ENCODE peak calls at places on chromosomes 2 and 18, in six cellular contexts. C is HepG2, B is GM12891, K is GM12878, M is H1, U is K562. S is an unnamed sample.

GRCh38 chr18:57784816-57785144 is 18.3 kb downstream of the ATP8B1 start:
- DNase-seq in C (no peak), B (no peak), K (no peak), M (no peak), U (no peak), S (no peak)

GRCh38 chr2:8324164-8324848 is 357.6 kb upstream of the ID2 start:
- DNase-seq in C (no peak), B (no peak), K (no peak), M (no peak), U (peak), S (no peak)

GRCh38 chr2:43038720-43039099 is 187.7 kb downstream of the ZFP36L2 start:
- DNase-seq in C (no peak), B (no peak), K (no peak), M (no peak), U (no peak), S (no peak)

GRCh38 chr2:54524236-54524991 is 68.3 kb downstream of the SPTBN1 start:
- DNase-seq in C (no peak), B (no peak), K (peak), M (no peak), U (peak), S (no peak)

GRCh38 chr2:233285921-233286320 is 21.7 kb upstream of the SAG start:
- DNase-seq in C (no peak), B (no peak), K (no peak), M (no peak), U (no peak), S (no peak)

GRCh38 chr2:157592374-157592773 is 36.3 kb downstream of the ACVR1C start:
- DNase-seq in C (no peak), B (no peak), K (no peak), M (no peak), U (no peak), S (no peak)

GRCh38 chr2:164014068-164014577 is 278.3 kb upstream of the FIGN start:
- DNase-seq in C (no peak), B (no peak), K (no peak), M (no peak), U (no peak), S (no peak)

GRCh38 chr2:173680574-173680973 is 284.6 kb downstream of the SP3 start:
- DNase-seq in C (no peak), B (no peak), K (no peak), M (no peak), U (no peak), S (no peak)

GRCh38 chr2:72026819-72027425 is 120.7 kb downstream of the CYP26B1 start:
- DNase-seq in C (no peak), B (no peak), K (no peak), M (no peak), U (no peak), S (no peak)

GRCh38 chr2:207683879-207684627 is 27.4 kb upstream of the CCNYL1 start:
- DNase-seq in C (peak), B (no peak), K (no peak), M (no peak), U (peak), S (no peak)

GRCh38 chr18:77177009-77177408 is 44.4 kb upstream of the MBP start:
- DNase-seq in C (no peak), B (no peak), K (no peak), M (no peak), U (no peak), S (no peak)

GRCh38 chr2:38778686-38779082 is 674 bp downstream of the GEMIN6 start:
- DNase-seq in C (no peak), B (no peak), K (no peak), M (no peak), U (no peak), S (no peak)

GRCh38 chr2:122098301-122098700 is 342.9 kb downstream of the TSN start:
- DNase-seq in C (no peak), B (no peak), K (no peak), M (no peak), U (no peak), S (no peak)

GRCh38 chr2:111659361-111660281 is 224.4 kb downstream of the ANAPC1 start:
- DNase-seq in C (peak), B (no peak), K (no peak), M (peak), U (peak), S (no peak)

GRCh38 chr18:21391074-21391673 is 149.1 kb downstream of the GREB1L start:
- DNase-seq in C (no peak), B (no peak), K (peak), M (no peak), U (no peak), S (no peak)

GRCh38 chr2:226550801-226551200 is 248.8 kb downstream of the IRS1 start:
- DNase-seq in C (no peak), B (no peak), K (no peak), M (no peak), U (no peak), S (no peak)
- TF ChIP-seq TAF1 in C (no peak), B (no peak), K (no peak), M (no peak), U (no peak), S (no peak)

DNA sequence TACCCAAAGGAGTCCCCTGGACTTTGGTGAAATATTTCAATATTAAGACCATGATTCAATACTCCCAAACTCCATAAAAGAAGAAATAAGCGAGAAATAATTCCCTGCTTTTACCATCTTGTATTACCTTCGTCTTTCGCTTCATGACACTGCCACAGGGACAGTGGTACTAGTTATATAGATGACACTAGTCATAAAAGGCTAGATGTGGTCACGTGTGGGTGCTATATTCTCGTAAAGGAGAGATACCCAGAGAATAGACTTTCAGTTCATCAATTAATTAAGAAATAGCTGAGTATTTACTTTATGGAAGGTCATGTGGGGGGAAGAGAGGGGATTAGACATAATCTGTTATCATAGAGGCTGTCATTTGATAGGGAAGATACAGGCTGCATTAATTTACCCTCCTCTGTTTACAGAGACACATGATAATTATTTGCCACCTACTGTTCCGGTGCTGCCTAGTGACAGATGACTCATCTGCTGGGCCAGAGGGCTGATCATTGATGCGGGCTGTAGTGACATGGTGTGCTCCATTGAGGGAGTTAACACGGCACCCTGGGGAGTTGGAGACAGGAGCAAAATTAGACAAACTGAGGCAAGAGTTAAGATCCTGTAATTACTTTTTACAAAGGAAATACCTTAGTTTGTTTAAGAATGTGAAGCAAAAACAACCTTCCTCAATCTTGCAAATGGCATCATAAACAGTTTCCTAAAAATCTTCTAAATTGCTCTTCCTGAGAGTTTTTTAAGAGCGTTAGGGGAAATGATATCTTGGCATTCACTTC is 78.2 kb upstream of the ITGB6 start:
- DNase-seq in C (no peak), B (no peak), K (no peak), M (no peak), U (no peak), S (no peak)
- TF ChIP-seq POLR2A in C (no peak), B (no peak), K (no peak), M (no peak), U (no peak), S (no peak)

GRCh38 chr2:188974184-188974583 is at the start of gene COL3A1:
- DNase-seq in C (no peak), B (no peak), K (no peak), M (no peak), U (no peak), S (no peak)
- TF ChIP-seq POLR2AphosphoS5 in C (no peak), B (no peak), K (no peak), M (no peak), U (no peak), S (no peak)

DNA sequence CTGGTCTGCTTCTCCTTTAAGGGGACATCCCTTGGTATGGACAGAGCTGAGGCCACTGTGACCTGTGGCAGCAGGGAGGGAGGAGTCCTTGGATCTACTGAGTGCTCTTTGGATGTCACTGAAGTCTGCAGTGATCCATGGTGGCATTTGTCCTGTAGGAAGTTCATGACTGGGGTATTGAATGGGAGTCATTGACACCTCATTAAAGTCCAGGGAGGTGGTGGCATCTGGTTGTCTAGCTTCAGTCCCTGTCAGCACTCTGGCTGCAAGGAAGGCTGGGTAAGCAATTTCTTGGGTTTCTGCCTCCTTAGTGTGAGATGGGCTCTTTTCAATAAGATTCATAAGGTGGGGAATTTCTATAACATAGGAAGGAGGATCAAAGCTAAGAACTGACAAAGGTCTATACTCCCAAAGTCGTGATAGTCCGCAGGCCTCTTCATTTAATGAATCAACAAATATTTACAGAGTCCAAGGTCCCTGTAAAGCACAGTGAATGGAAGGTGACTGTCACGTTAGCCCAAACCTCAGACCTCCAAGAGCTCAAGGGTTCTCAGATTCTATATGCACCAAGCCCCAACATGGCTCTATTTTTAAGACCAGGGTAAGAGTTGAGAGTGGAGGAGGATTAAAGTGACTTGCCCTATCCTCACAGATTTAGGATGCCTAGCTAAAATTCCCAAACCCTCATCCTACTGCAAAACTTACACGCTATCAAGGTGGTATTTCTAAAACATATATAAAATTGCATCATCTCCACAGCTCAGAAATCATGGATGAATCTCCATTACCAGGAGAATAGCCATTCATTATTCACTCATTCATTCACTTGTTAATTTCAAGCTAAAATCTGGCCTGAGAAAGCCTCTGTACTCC is 40.2 kb downstream of the THNSL2 start:
- DNase-seq in C (peak), B (no peak), K (no peak), M (no peak), U (no peak), S (no peak)
- TF ChIP-seq TAF1 in C (peak), B (no peak), K (no peak), M (no peak), U (no peak), S (no peak)

GRCh38 chr2:168244318-168244717 is 3.1 kb downstream of the STK39 start:
- DNase-seq in C (peak), B (no peak), K (no peak), M (no peak), U (no peak), S (no peak)

GRCh38 chr2:168247341-168248305 is at the start of gene STK39:
- DNase-seq in C (peak), B (peak), K (no peak), M (peak), U (peak), S (peak)

GRCh38 chr2:168245074-168245825 is 2.1 kb downstream of the STK39 start:
- DNase-seq in C (no peak), B (no peak), K (no peak), M (no peak), U (no peak), S (no peak)

GRCh38 chr2:168246072-168246482 is 1.3 kb downstream of the STK39 start:
- DNase-seq in C (no peak), B (no peak), K (no peak), M (no peak), U (no peak), S (no peak)

DNA sequence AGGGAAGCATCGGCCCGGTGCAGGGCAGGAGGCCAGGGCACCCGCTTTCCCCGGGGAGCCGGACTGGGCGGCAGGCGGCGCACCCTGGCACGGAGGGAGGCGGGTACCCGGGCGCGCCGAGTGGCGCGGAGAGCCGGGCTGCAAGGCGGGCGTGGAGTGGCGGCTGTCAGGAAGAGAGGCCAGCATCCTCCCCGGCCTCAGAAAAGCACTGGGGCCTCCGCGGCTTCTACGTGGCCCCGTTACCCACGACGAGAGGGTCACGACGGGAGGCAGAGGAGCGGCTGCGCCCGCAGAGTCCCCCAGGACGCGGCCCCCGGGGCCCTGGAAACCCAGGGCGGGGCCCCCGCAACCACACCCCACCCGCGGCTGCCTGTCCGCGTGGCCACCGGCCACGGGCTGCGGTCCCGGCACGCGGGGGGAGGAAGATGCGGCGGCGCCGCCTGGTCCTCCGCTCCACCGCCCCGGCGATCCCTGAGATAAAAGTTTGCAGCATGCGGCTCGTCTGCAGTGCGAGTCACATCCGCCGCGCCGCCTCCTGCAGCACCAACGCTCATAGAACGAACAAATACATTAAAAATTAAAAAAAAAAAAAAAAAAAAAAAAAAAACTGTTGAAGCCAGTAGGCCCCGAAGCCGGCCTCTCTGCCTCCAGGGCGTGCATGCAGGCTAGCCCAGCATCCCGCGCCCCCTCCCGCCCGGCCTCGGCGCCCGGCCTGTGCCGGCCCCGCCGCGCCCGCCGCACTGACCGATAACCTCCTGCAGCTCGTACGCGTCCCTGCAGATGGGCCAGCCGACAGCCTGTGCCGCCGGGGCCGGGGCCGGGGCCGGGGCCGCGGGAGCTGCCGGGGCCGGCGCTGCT is 683 bp downstream of the STK39 start:
- DNase-seq in C (peak), B (peak), K (no peak), M (no peak), U (peak), S (peak)
- TF ChIP-seq POLR2A in C (no peak), B (no peak), K (no peak), M (no peak), U (no peak), S (no peak)

GRCh38 chr18:712401-713134 is at the start of gene ENOSF1:
- DNase-seq in C (peak), B (peak), K (no peak), M (peak), U (peak), S (peak)
- TF ChIP-seq POLR2AphosphoS5 in C (peak), B (peak), K (no peak), M (peak), U (peak), S (no peak)

DNA sequence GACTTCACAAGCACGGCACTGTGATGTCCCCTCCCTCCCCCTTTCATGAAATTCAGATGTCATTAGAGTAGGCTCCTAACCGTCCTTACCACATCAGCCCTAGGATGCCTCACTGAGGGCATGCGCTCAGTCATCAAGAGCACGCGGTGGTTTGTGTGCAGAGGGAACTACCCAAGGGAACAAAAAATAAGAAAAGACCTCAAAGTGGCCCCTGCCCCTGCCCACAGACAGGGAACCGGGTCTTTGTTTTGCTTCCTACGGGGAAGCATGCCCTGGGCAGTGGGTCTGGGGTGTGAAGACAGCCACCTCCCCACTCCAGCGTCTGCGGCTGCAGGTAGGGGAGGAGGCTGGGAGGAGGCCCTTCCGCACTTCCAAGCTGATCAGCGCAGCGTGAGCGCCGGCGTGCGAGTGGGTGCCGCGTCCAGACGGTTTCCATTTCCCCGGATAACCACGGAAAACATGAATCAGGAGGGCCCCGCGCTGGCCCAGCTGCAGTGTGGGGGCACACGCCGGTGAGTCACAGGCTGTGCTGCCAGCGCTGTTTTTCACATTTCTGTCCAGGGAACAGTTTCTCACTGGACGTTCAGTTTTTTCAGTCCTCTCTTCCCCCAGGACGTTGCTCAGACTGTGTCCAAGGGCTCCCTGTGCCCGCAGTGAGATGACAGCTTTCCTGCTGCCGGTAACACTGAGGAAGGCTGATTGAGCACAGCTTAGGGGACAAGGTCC is 70.6 kb downstream of the COPS8 start:
- DNase-seq in C (no peak), B (no peak), K (no peak), M (no peak), U (no peak), S (no peak)
- TF ChIP-seq TAF1 in C (no peak), B (no peak), K (no peak), M (no peak), U (no peak), S (no peak)

GRCh38 chr2:96868555-96869280 is 1.2 kb downstream of the SEMA4C start:
- DNase-seq in C (peak), B (peak), K (peak), M (peak), U (peak), S (peak)
- TF ChIP-seq POLR2A in C (peak), B (peak), K (peak), M (no peak), U (peak), S (peak)

GRCh38 chr18:11002796-11003195 is 146.6 kb downstream of the PIEZO2 start:
- DNase-seq in C (no peak), B (no peak), K (no peak), M (no peak), U (no peak), S (no peak)

GRCh38 chr18:11004951-11005350 is 144.4 kb downstream of the PIEZO2 start:
- DNase-seq in C (no peak), B (no peak), K (no peak), M (no peak), U (no peak), S (no peak)

GRCh38 chr18:11008544-11008943 is 140.8 kb downstream of the PIEZO2 start:
- DNase-seq in C (peak), B (no peak), K (no peak), M (no peak), U (no peak), S (no peak)

GRCh38 chr18:11004294-11004693 is 145.1 kb downstream of the PIEZO2 start:
- DNase-seq in C (no peak), B (no peak), K (peak), M (no peak), U (no peak), S (no peak)

DNA sequence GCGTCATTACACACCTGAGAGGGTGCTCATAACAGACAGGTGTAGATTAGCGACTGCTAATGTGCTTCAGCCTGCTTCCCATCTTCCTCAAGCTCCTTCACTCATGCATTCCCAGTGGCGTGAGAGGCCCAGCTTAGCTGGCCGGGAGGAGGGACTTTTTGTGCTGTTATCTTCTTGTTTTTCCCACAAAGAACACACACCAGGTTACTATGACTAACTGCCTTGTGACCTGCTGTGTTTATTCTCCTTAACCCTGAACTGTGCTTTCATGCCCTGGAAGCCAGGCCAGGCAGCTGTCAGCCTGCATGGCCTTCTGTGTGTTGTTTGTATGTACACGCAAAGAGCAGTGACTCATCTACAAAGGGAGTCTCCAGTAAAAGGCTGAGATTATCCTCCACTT is 143.8 kb downstream of the PIEZO2 start:
- DNase-seq in C (peak), B (no peak), K (peak), M (no peak), U (no peak), S (no peak)
- TF ChIP-seq POLR2AphosphoS5 in C (peak), B (no peak), K (no peak), M (no peak), U (no peak), S (no peak)

DNA sequence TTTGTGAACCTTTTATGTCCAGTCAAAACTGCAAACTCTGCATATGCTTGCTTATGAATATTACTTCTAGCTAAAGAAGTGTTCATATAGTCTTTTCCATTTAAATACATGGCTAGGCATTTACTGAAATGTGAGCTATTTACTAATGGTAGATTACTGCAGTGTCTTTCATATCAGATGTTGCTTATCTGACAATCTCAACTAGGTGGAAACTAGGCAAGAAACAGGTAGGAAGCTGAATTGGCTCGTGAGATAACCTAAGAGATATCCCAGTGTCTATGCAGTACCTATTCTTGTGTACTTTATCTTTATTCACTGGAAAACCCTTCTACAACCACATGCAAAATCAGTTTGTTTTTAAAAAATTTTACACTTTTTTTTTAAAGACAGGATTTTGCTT is 63.7 kb downstream of the PLCL1 start:
- DNase-seq in C (no peak), B (no peak), K (no peak), M (no peak), U (no peak), S (no peak)
- TF ChIP-seq TAF1 in C (no peak), B (no peak), K (no peak), M (no peak), U (no peak), S (no peak)